ENCODE peak calls at places on chromosomes 11 and 22, in six cellular contexts. Y, R, T, M, F and P are unnamed samples.

GRCh38 chr11:57432714-57433163 is 5.8 kb upstream of the SLC43A3 start:
- DNase-seq in M (peak), F (no peak), Y (no peak), R (no peak), T (peak), P (no peak)

GRCh38 chr22:47059701-47060161 is 297.3 kb downstream of the TBC1D22A start:
- DNase-seq in R (no peak), T (peak), M (no peak), Y (no peak), F (peak), P (no peak)

GRCh38 chr11:3198815-3199214 is 19.8 kb downstream of the MRGPRG start:
- DNase-seq in R (no peak), Y (no peak), T (no peak), F (no peak), M (no peak), P (no peak)

GRCh38 chr22:22168941-22169867 is 75.4 kb upstream of the VPREB1 start:
- DNase-seq in Y (no peak), F (no peak), T (no peak), M (no peak), R (no peak), P (no peak)

GRCh38 chr11:29616611-29617010 is 400.2 kb downstream of the KCNA4 start:
- DNase-seq in Y (no peak), F (no peak), M (peak), R (no peak), T (peak), P (no peak)

GRCh38 chr11:2791521-2792375 is 92.0 kb upstream of the KCNQ1OT1 start:
- DNase-seq in M (no peak), Y (peak), F (no peak), R (no peak), T (no peak), P (peak)

GRCh38 chr11:1438967-1439330 is 47.6 kb downstream of the MOB2 start:
- DNase-seq in Y (no peak), F (no peak), R (no peak), M (no peak), T (no peak), P (no peak)

GRCh38 chr11:66956689-66957290 is 1.4 kb downstream of the PC start:
- DNase-seq in Y (no peak), M (peak), T (no peak), R (peak), F (peak), P (peak)

GRCh38 chr11:110711776-110712642 is at the start of gene ARHGAP20:
- DNase-seq in R (peak), F (peak), T (no peak), Y (peak), M (peak), P (peak)

GRCh38 chr22:19382240-19382639 is 49.3 kb downstream of the HIRA start:
- DNase-seq in T (no peak), R (no peak), F (no peak), Y (no peak), M (no peak), P (no peak)

GRCh38 chr22:47738472-47739013 is 976.1 kb downstream of the TBC1D22A start:
- DNase-seq in F (no peak), T (no peak), Y (no peak), M (no peak), R (no peak), P (no peak)

GRCh38 chr11:8285796-8286195 is 22.1 kb upstream of the LMO1 start:
- DNase-seq in R (no peak), F (peak), T (no peak), M (no peak), Y (no peak), P (peak)

GRCh38 chr11:266676-267439 is 11.3 kb upstream of the NLRP6 start:
- DNase-seq in F (peak), Y (no peak), R (peak), T (no peak), M (no peak), P (no peak)

GRCh38 chr11:115590254-115590653 is 86.0 kb upstream of the CADM1 start:
- DNase-seq in M (no peak), Y (no peak), F (no peak), R (no peak), T (no peak), P (no peak)

GRCh38 chr11:6812391-6813005 is 13.0 kb upstream of the OR6A2 start:
- DNase-seq in T (peak), F (peak), M (peak), R (peak), Y (no peak), P (peak)
- TF ChIP-seq CTCF in T (peak), F (peak), M (peak), R (peak), Y (peak), P (peak)

DNA sequence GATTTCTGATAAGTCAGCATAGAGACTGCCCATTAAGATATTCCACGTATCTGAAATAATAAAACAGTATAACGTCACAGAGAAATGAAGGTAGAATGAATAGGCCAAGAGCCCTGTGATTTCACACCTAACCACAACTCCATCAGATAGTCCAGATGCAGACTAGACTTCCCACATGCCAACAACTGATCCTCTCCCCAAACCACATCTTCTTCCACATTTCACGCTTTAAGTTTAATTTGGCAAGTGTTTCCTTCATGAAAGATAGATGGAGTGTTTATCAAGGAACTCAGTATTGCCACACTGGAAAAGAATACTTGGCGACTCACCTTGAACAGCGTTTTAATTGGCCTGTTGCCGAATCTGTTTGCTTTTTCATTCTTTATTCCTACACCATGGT is 81.5 kb downstream of the MUC15 start:
- DNase-seq in F (no peak), M (peak), Y (no peak), T (peak), R (no peak), P (no peak)
- TF ChIP-seq CTCF in F (no peak), M (no peak), Y (no peak), T (no peak), R (no peak), P (no peak)

GRCh38 chr22:42114721-42115120 is 15.9 kb downstream of the CYP2D6 start:
- DNase-seq in M (peak), R (peak), Y (no peak), F (no peak), T (no peak), P (peak)
- TF ChIP-seq CTCF in M (peak), R (peak), Y (peak), F (no peak), T (peak), P (peak)

GRCh38 chr22:36323182-36323854 is 64.4 kb downstream of the MYH9 start:
- DNase-seq in F (no peak), R (no peak), Y (peak), M (peak), T (peak), P (no peak)
- TF ChIP-seq CTCF in F (no peak), R (no peak), Y (no peak), M (no peak), T (no peak), P (no peak)

DNA sequence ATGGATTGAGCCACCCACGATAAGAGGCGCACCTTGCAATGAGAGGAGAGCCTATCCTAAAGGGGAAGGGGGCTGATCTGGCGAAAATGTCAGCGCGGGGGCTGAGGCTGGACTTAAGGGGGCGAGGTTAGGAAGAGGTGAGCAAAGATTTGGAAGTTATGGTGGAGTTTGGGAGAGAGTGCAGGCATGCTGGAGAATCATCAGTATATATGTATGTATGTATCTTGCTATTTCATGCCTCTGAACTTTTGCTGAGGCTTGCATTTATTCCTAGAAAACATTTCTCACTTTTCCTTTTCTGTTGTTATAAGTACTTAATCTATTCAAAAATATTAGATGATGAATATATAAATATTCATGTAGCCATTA is 17.2 kb upstream of the THRSP start:
- DNase-seq in R (no peak), T (no peak), Y (no peak), F (no peak), M (no peak), P (no peak)
- TF ChIP-seq CTCF in R (no peak), T (no peak), Y (no peak), F (no peak), M (no peak), P (no peak)

GRCh38 chr22:45969414-45969799 is 7.6 kb downstream of the WNT7B start:
- DNase-seq in F (no peak), T (no peak), R (peak), Y (no peak), M (no peak), P (peak)
- TF ChIP-seq CTCF in F (no peak), T (no peak), R (no peak), Y (no peak), M (peak), P (peak)

DNA sequence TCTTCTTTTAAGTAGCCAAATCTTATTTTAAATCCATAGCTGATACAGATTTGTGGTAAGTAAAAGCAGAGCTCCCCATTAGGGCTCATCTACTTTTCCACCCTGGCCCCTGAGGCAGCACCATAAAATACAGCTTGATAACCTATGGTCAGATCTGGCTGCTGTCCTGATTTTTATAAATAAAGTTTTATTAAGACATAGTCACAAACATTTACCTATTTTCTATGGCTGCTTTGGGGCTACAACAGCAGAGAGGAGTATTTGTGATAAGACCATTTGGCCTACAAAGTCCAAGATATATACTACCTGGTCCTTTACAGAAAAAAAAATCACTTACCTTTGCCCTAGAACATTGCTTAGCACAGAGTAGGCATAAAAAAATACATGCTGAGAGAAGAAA is 200.0 kb upstream of the SEZ6L start:
- DNase-seq in Y (no peak), R (no peak), T (no peak), F (no peak), M (no peak), P (no peak)
- TF ChIP-seq CTCF in Y (no peak), R (no peak), T (no peak), F (no peak), M (no peak), P (no peak)

GRCh38 chr11:89498845-89499448 is 7.8 kb upstream of the NOX4 start:
- DNase-seq in M (no peak), Y (peak), R (peak), T (no peak), F (no peak), P (peak)
- TF ChIP-seq CTCF in M (peak), Y (peak), R (no peak), T (peak), F (no peak), P (peak)

GRCh38 chr11:72015511-72016061 is 16.9 kb downstream of the IL18BP start:
- DNase-seq in Y (no peak), T (no peak), F (no peak), R (peak), M (no peak), P (peak)
- TF ChIP-seq CTCF in Y (no peak), T (peak), F (peak), R (peak), M (peak), P (peak)

GRCh38 chr11:47376543-47377371 is 1.6 kb downstream of the SPI1 start:
- DNase-seq in T (no peak), Y (peak), M (peak), R (no peak), F (no peak), P (no peak)
- TF ChIP-seq CTCF in T (no peak), Y (no peak), M (no peak), R (no peak), F (peak), P (peak)